ENCODE peak calls at places on chromosomes 13 and 19, in seven cellular contexts. F, Z, S, X, R, Q and B are unnamed samples.
A peak's percentile ranks its signal among the peaks of the same experiment; 100 is the strongest.

GRCh38 chr13:50129923-50130685 is 114.9 kb downstream of the KCNRG start:
- DNase-seq in F (peak; percentile 53), Z (no peak), S (peak; percentile 64), X (peak; percentile 58), R (peak; percentile 31), Q (peak; percentile 6), B (peak; percentile 33)

GRCh38 chr19:4971816-4972495 is 3.0 kb downstream of the KDM4B start:
- DNase-seq in F (peak; percentile 63), Z (no peak), S (no peak), X (no peak), R (no peak), Q (no peak), B (no peak)

GRCh38 chr19:18503337-18503970 is 18.4 kb downstream of the ELL start:
- DNase-seq in F (no peak), Z (no peak), S (no peak), X (no peak), R (no peak), Q (no peak), B (no peak)

GRCh38 chr13:75788494-75788991 is 152.4 kb downstream of the LMO7 start:
- DNase-seq in F (peak; percentile 74), Z (peak; percentile 85), S (peak; percentile 75), X (no peak), R (peak; percentile 33), Q (no peak), B (no peak)

GRCh38 chr13:108342369-108343289 is 73.1 kb downstream of the TNFSF13B start:
- DNase-seq in F (no peak), Z (peak; percentile 6), S (peak; percentile 38), X (no peak), R (no peak), Q (peak; percentile 4), B (no peak)

GRCh38 chr13:77028202-77028601 is 1.2 kb upstream of the FBXL3 start:
- DNase-seq in F (no peak), Z (no peak), S (peak; percentile 28), X (no peak), R (peak; percentile 57), Q (no peak), B (no peak)

GRCh38 chr13:76994281-76994680 is 2.4 kb downstream of the CLN5 start:
- DNase-seq in F (no peak), Z (no peak), S (no peak), X (no peak), R (no peak), Q (no peak), B (no peak)

GRCh38 chr13:44493213-44493812 is 82.8 kb downstream of the TSC22D1 start:
- DNase-seq in F (no peak), Z (no peak), S (no peak), X (no peak), R (no peak), Q (no peak), B (no peak)

GRCh38 chr13:64510698-64511097 is 2719.4 kb downstream of the PCDH9 start:
- DNase-seq in F (no peak), Z (no peak), S (no peak), X (no peak), R (no peak), Q (no peak), B (no peak)

GRCh38 chr13:41680900-41681299 is 223.6 kb downstream of the RGCC start:
- DNase-seq in F (no peak), Z (no peak), S (no peak), X (no peak), R (no peak), Q (no peak), B (no peak)

GRCh38 chr19:34332027-34332786 is 32.8 kb upstream of the GPI start:
- DNase-seq in F (no peak), Z (no peak), S (no peak), X (no peak), R (no peak), Q (no peak), B (no peak)

GRCh38 chr19:17021793-17022590 is 4.6 kb downstream of the CPAMD8 start:
- DNase-seq in F (no peak), Z (no peak), S (peak; percentile 61), X (peak; percentile 61), R (no peak), Q (no peak), B (no peak)

GRCh38 chr19:14118165-14119051 is 846 bp upstream of the PRKACA start:
- DNase-seq in F (peak; percentile 83), Z (no peak), S (peak; percentile 88), X (peak; percentile 90), R (peak; percentile 78), Q (no peak), B (peak; percentile 19)

GRCh38 chr13:106919093-106919492 is 351.2 kb upstream of the ARGLU1 start:
- DNase-seq in F (no peak), Z (no peak), S (peak; percentile 13), X (no peak), R (no peak), Q (no peak), B (no peak)

GRCh38 chr13:29909975-29910674 is 59.7 kb upstream of the UBL3 start:
- DNase-seq in F (no peak), Z (no peak), S (peak; percentile 76), X (no peak), R (no peak), Q (no peak), B (no peak)

GRCh38 chr13:51697181-51697580 is 106.8 kb downstream of the DHRS12 start:
- DNase-seq in F (no peak), Z (no peak), S (peak; percentile 23), X (no peak), R (no peak), Q (no peak), B (no peak)

GRCh38 chr13:23622991-23623390 is 52.8 kb downstream of the TNFRSF19 start:
- DNase-seq in F (no peak), Z (no peak), S (no peak), X (no peak), R (no peak), Q (no peak), B (no peak)

GRCh38 chr13:43364210-43365041 is 341.0 kb downstream of the DNAJC15 start:
- DNase-seq in F (no peak), Z (peak; percentile 29), S (peak; percentile 88), X (no peak), R (peak; percentile 31), Q (no peak), B (no peak)

GRCh38 chr19:15456871-15457700 is 7.3 kb downstream of the RASAL3 start:
- DNase-seq in F (no peak), Z (no peak), S (no peak), X (no peak), R (no peak), Q (no peak), B (no peak)

GRCh38 chr19:16111909-16112752 is 442 bp downstream of the RAB8A start:
- DNase-seq in F (peak; percentile 25), Z (no peak), S (no peak), X (no peak), R (no peak), Q (no peak), B (no peak)

GRCh38 chr13:49441846-49442245 is 2.0 kb downstream of the CAB39L start:
- DNase-seq in F (no peak), Z (no peak), S (peak; percentile 40), X (no peak), R (no peak), Q (no peak), B (no peak)

GRCh38 chr13:30618186-30618937 is 642 bp downstream of the USPL1 start:
- DNase-seq in F (peak; percentile 60), Z (no peak), S (peak; percentile 41), X (peak; percentile 51), R (peak; percentile 16), Q (no peak), B (peak; percentile 12)

GRCh38 chr19:58217069-58217481 is 11.6 kb upstream of the ZNF544 start:
- DNase-seq in F (no peak), Z (no peak), S (no peak), X (no peak), R (no peak), Q (no peak), B (no peak)

GRCh38 chr19:58209577-58209976 is 19.1 kb upstream of the ZNF544 start:
- DNase-seq in F (no peak), Z (no peak), S (no peak), X (no peak), R (no peak), Q (no peak), B (no peak)

GRCh38 chr19:58212336-58213074 is 16.2 kb upstream of the ZNF544 start:
- DNase-seq in F (no peak), Z (no peak), S (no peak), X (no peak), R (no peak), Q (no peak), B (no peak)

GRCh38 chr19:58217607-58218391 is 10.9 kb upstream of the ZNF544 start:
- DNase-seq in F (no peak), Z (no peak), S (no peak), X (no peak), R (no peak), Q (no peak), B (no peak)

DNA sequence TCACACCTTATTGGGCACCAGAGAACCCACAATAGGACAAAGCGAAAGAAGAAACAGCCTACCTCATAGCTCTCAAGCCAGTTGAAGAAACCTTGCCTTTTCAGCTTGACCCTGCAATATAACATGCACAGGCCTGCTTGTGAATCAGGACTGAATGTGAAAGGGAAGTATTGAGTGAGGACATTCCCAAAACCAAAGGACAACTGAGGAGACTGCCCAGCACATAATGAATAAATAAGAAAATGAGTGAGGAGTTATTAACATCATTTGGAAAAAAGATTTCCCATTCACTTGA is 15.7 kb upstream of the ZNF544 start:
- DNase-seq in F (no peak), Z (no peak), S (no peak), X (no peak), R (no peak), Q (no peak), B (no peak)
- H3K9me3 ChIP-seq in F (peaks cover 100% of the 10 kb centered on the region), Z (peaks cover 96% of the 10 kb centered on the region), S (peaks cover 100% of the 10 kb centered on the region), X (peaks cover 100% of the 10 kb centered on the region), R (peaks cover 100% of the 10 kb centered on the region), Q (peaks cover 98% of the 10 kb centered on the region), B (peaks cover 43% of the 10 kb centered on the region)

DNA sequence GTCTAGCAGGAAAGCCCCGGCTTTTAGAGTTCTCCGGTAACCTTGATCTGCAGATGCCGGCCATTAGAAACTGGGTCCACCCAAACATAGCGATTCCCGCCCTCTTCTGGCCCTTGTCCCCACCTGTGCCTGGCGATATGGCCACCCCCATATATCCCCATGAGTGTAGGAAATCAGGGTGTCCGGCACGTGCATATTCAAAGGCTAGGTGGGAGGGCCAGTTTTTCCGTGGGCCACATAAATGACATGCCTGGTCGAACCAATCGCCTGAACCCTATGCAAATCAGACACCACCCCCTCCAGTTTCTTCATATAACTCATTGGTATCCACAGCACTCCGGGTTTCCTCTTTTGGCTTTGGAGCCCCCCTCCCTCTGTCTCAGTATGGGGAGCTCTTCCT is 37.4 kb downstream of the ERICH4 start:
- DNase-seq in F (no peak), Z (no peak), S (no peak), X (no peak), R (no peak), Q (no peak), B (no peak)
- H3K9me3 ChIP-seq in F (no peaks in the 10 kb centered on the region), Z (no peaks in the 10 kb centered on the region), S (no peaks in the 10 kb centered on the region), X (no peaks in the 10 kb centered on the region), R (no peaks in the 10 kb centered on the region), Q (peaks cover 39% of the 10 kb centered on the region), B (no peaks in the 10 kb centered on the region)

GRCh38 chr19:27720155-27720554 is 1492.8 kb downstream of the UQCRFS1 start:
- DNase-seq in F (no peak), Z (no peak), S (no peak), X (no peak), R (no peak), Q (no peak), B (no peak)
- H3K9me3 ChIP-seq in F (peaks cover 88% of the 10 kb centered on the region), Z (peaks cover 13% of the 10 kb centered on the region), S (peaks cover 36% of the 10 kb centered on the region), X (peaks cover 49% of the 10 kb centered on the region), R (peaks cover 91% of the 10 kb centered on the region), Q (peaks cover 89% of the 10 kb centered on the region), B (peaks cover 7% of the 10 kb centered on the region)

GRCh38 chr19:20339444-20339843 is 172.4 kb downstream of the ZNF486 start:
- DNase-seq in F (no peak), Z (no peak), S (no peak), X (no peak), R (no peak), Q (no peak), B (no peak)
- H3K9me3 ChIP-seq in F (peaks cover 25% of the 10 kb centered on the region), Z (peaks cover 16% of the 10 kb centered on the region), S (peaks cover 43% of the 10 kb centered on the region), X (no peaks in the 10 kb centered on the region), R (peaks cover 36% of the 10 kb centered on the region), Q (no peaks in the 10 kb centered on the region), B (peaks cover 5% of the 10 kb centered on the region)